ENCODE peak calls at places on chromosome 17, in eight cellular contexts. One of them, this sample, is unnamed. For H3K9me3, the result is how much of the 10 kb centered on the place peaks cover.

GRCh38 chr17:45143767-45144198 is 4.5 kb upstream of the HEXIM1 start:
- DNase-seq in prostate gland: peak
- DNase-seq in HCT116: no peak
- DNase-seq in transverse colon: peak
- DNase-seq in endothelial cell of umbilical vein: no peak
- DNase-seq in SK-N-SH: peak
- DNase-seq in Panc1: no peak
- DNase-seq in suprapubic skin: peak
- DNase-seq in this sample: peak

GRCh38 chr17:65800655-65801054 is 239.2 kb upstream of the AXIN2 start:
- DNase-seq in suprapubic skin: no peak
- DNase-seq in transverse colon: no peak
- DNase-seq in endothelial cell of umbilical vein: no peak
- DNase-seq in SK-N-SH: no peak
- DNase-seq in Panc1: no peak
- DNase-seq in HCT116: no peak
- DNase-seq in prostate gland: no peak
- DNase-seq in this sample: no peak

GRCh38 chr17:71118039-71118438 is 948.7 kb downstream of the KCNJ2 start:
- DNase-seq in transverse colon: no peak
- DNase-seq in endothelial cell of umbilical vein: no peak
- DNase-seq in suprapubic skin: no peak
- DNase-seq in SK-N-SH: peak
- DNase-seq in prostate gland: no peak
- DNase-seq in Panc1: no peak
- DNase-seq in HCT116: peak
- DNase-seq in this sample: no peak

GRCh38 chr17:77271421-77271820 is 130.7 kb downstream of the SEC14L1 start:
- DNase-seq in prostate gland: no peak
- DNase-seq in Panc1: no peak
- DNase-seq in SK-N-SH: no peak
- DNase-seq in endothelial cell of umbilical vein: no peak
- DNase-seq in HCT116: no peak
- DNase-seq in transverse colon: no peak
- DNase-seq in suprapubic skin: no peak
- DNase-seq in this sample: no peak

GRCh38 chr17:77613181-77613580 is 345.3 kb upstream of the TNRC6C start:
- DNase-seq in prostate gland: no peak
- DNase-seq in endothelial cell of umbilical vein: no peak
- DNase-seq in HCT116: no peak
- DNase-seq in Panc1: no peak
- DNase-seq in transverse colon: no peak
- DNase-seq in SK-N-SH: no peak
- DNase-seq in suprapubic skin: no peak
- DNase-seq in this sample: no peak

GRCh38 chr17:28993013-28993600 is 12.7 kb downstream of the SEZ6 start:
- DNase-seq in HCT116: no peak
- DNase-seq in SK-N-SH: no peak
- DNase-seq in transverse colon: no peak
- DNase-seq in endothelial cell of umbilical vein: no peak
- DNase-seq in prostate gland: no peak
- DNase-seq in suprapubic skin: no peak
- DNase-seq in Panc1: no peak
- DNase-seq in this sample: no peak

GRCh38 chr17:81112461-81112860 is 52.8 kb upstream of the PVALEF start:
- DNase-seq in HCT116: no peak
- DNase-seq in Panc1: no peak
- DNase-seq in prostate gland: no peak
- DNase-seq in suprapubic skin: no peak
- DNase-seq in endothelial cell of umbilical vein: no peak
- DNase-seq in transverse colon: no peak
- DNase-seq in SK-N-SH: no peak
- DNase-seq in this sample: no peak

GRCh38 chr17:29331330-29331729 is 37.4 kb upstream of the NUFIP2 start:
- DNase-seq in transverse colon: no peak
- DNase-seq in prostate gland: no peak
- DNase-seq in SK-N-SH: no peak
- DNase-seq in suprapubic skin: no peak
- DNase-seq in endothelial cell of umbilical vein: no peak
- DNase-seq in Panc1: no peak
- DNase-seq in HCT116: no peak
- DNase-seq in this sample: no peak

GRCh38 chr17:74354123-74354522 is 7.5 kb downstream of the BTBD17 start:
- DNase-seq in HCT116: peak
- DNase-seq in endothelial cell of umbilical vein: no peak
- DNase-seq in transverse colon: peak
- DNase-seq in suprapubic skin: no peak
- DNase-seq in Panc1: peak
- DNase-seq in prostate gland: no peak
- DNase-seq in SK-N-SH: peak
- DNase-seq in this sample: no peak

GRCh38 chr17:79927136-79927661 is 88.0 kb upstream of the CBX4 start:
- DNase-seq in Panc1: no peak
- DNase-seq in endothelial cell of umbilical vein: no peak
- DNase-seq in suprapubic skin: no peak
- DNase-seq in SK-N-SH: no peak
- DNase-seq in prostate gland: no peak
- DNase-seq in HCT116: no peak
- DNase-seq in transverse colon: no peak
- DNase-seq in this sample: no peak

GRCh38 chr17:19410875-19411291 is at the start of gene RNF112:
- DNase-seq in transverse colon: no peak
- DNase-seq in Panc1: no peak
- DNase-seq in endothelial cell of umbilical vein: no peak
- DNase-seq in SK-N-SH: peak
- DNase-seq in HCT116: no peak
- DNase-seq in suprapubic skin: no peak
- DNase-seq in prostate gland: no peak
- DNase-seq in this sample: no peak

GRCh38 chr17:73096866-73097265 is 4.4 kb upstream of the SLC39A11 start:
- DNase-seq in prostate gland: no peak
- DNase-seq in HCT116: no peak
- DNase-seq in Panc1: no peak
- DNase-seq in SK-N-SH: no peak
- DNase-seq in endothelial cell of umbilical vein: no peak
- DNase-seq in suprapubic skin: no peak
- DNase-seq in transverse colon: no peak
- DNase-seq in this sample: peak

GRCh38 chr17:61076649-61077048 is 323.0 kb upstream of the TBX2 start:
- DNase-seq in HCT116: no peak
- DNase-seq in endothelial cell of umbilical vein: no peak
- DNase-seq in SK-N-SH: peak
- DNase-seq in Panc1: no peak
- DNase-seq in prostate gland: no peak
- DNase-seq in transverse colon: no peak
- DNase-seq in suprapubic skin: no peak
- DNase-seq in this sample: no peak

GRCh38 chr17:80263253-80264047 is 2.8 kb downstream of the RNF213 start:
- DNase-seq in prostate gland: peak
- DNase-seq in HCT116: no peak
- DNase-seq in endothelial cell of umbilical vein: peak
- DNase-seq in transverse colon: peak
- DNase-seq in SK-N-SH: peak
- DNase-seq in suprapubic skin: peak
- DNase-seq in Panc1: no peak
- DNase-seq in this sample: peak

GRCh38 chr17:45584092-45585036 is 93.8 kb upstream of the PLEKHM1 start:
- DNase-seq in suprapubic skin: peak
- DNase-seq in SK-N-SH: peak
- DNase-seq in Panc1: no peak
- DNase-seq in prostate gland: peak
- DNase-seq in endothelial cell of umbilical vein: peak
- DNase-seq in transverse colon: peak
- DNase-seq in HCT116: peak
- DNase-seq in this sample: peak

GRCh38 chr17:81601525-81602120 is 35.3 kb downstream of the NPLOC4 start:
- DNase-seq in Panc1: peak
- DNase-seq in endothelial cell of umbilical vein: peak
- DNase-seq in SK-N-SH: peak
- DNase-seq in prostate gland: peak
- DNase-seq in transverse colon: peak
- DNase-seq in suprapubic skin: no peak
- DNase-seq in HCT116: peak
- DNase-seq in this sample: no peak

GRCh38 chr17:44981221-44981968 is 13.3 kb upstream of the C1QL1 start:
- DNase-seq in Panc1: peak
- DNase-seq in transverse colon: no peak
- DNase-seq in HCT116: no peak
- DNase-seq in prostate gland: no peak
- DNase-seq in suprapubic skin: no peak
- DNase-seq in SK-N-SH: no peak
- DNase-seq in endothelial cell of umbilical vein: peak
- DNase-seq in this sample: no peak

GRCh38 chr17:75996665-75997590 is 3.7 kb upstream of the CDK3 start:
- DNase-seq in Panc1: no peak
- DNase-seq in endothelial cell of umbilical vein: no peak
- DNase-seq in HCT116: no peak
- DNase-seq in transverse colon: peak
- DNase-seq in prostate gland: no peak
- DNase-seq in suprapubic skin: no peak
- DNase-seq in SK-N-SH: no peak
- DNase-seq in this sample: no peak

GRCh38 chr17:31394544-31394943 is 3.1 kb downstream of the RAB11FIP4 start:
- DNase-seq in suprapubic skin: no peak
- DNase-seq in prostate gland: no peak
- DNase-seq in endothelial cell of umbilical vein: peak
- DNase-seq in Panc1: no peak
- DNase-seq in HCT116: no peak
- DNase-seq in SK-N-SH: no peak
- DNase-seq in transverse colon: no peak
- DNase-seq in this sample: no peak

GRCh38 chr17:16551878-16552636 is 16.9 kb downstream of the ZNF287 start:
- DNase-seq in transverse colon: no peak
- DNase-seq in SK-N-SH: no peak
- DNase-seq in HCT116: no peak
- DNase-seq in prostate gland: no peak
- DNase-seq in endothelial cell of umbilical vein: no peak
- DNase-seq in suprapubic skin: no peak
- DNase-seq in Panc1: no peak
- DNase-seq in this sample: no peak
- H3K9me3 ChIP-seq in transverse colon: half or more
- H3K9me3 ChIP-seq in SK-N-SH: under half
- H3K9me3 ChIP-seq in HCT116: under half
- H3K9me3 ChIP-seq in prostate gland: under half
- H3K9me3 ChIP-seq in endothelial cell of umbilical vein: under half
- H3K9me3 ChIP-seq in suprapubic skin: half or more
- H3K9me3 ChIP-seq in Panc1: half or more
- H3K9me3 ChIP-seq in this sample: half or more

GRCh38 chr17:43951750-43952149 is 2.0 kb downstream of the PYY start:
- DNase-seq in transverse colon: no peak
- DNase-seq in prostate gland: no peak
- DNase-seq in suprapubic skin: no peak
- DNase-seq in Panc1: no peak
- DNase-seq in endothelial cell of umbilical vein: no peak
- DNase-seq in HCT116: no peak
- DNase-seq in SK-N-SH: no peak
- DNase-seq in this sample: no peak

GRCh38 chr17:43952351-43952723 is 1.4 kb downstream of the PYY start:
- DNase-seq in transverse colon: no peak
- DNase-seq in HCT116: no peak
- DNase-seq in endothelial cell of umbilical vein: no peak
- DNase-seq in suprapubic skin: no peak
- DNase-seq in SK-N-SH: no peak
- DNase-seq in Panc1: no peak
- DNase-seq in prostate gland: no peak
- DNase-seq in this sample: no peak

GRCh38 chr17:43950554-43950953 is 3.2 kb downstream of the PYY start:
- DNase-seq in HCT116: no peak
- DNase-seq in Panc1: no peak
- DNase-seq in endothelial cell of umbilical vein: no peak
- DNase-seq in suprapubic skin: no peak
- DNase-seq in transverse colon: no peak
- DNase-seq in prostate gland: no peak
- DNase-seq in SK-N-SH: no peak
- DNase-seq in this sample: no peak

GRCh38 chr17:43953746-43954145 is at the start of gene PYY:
- DNase-seq in Panc1: no peak
- DNase-seq in SK-N-SH: no peak
- DNase-seq in transverse colon: no peak
- DNase-seq in suprapubic skin: no peak
- DNase-seq in HCT116: no peak
- DNase-seq in prostate gland: no peak
- DNase-seq in endothelial cell of umbilical vein: no peak
- DNase-seq in this sample: no peak

GRCh38 chr17:43952724-43953666 is 745 bp downstream of the PYY start:
- DNase-seq in Panc1: no peak
- DNase-seq in prostate gland: no peak
- DNase-seq in endothelial cell of umbilical vein: no peak
- DNase-seq in SK-N-SH: no peak
- DNase-seq in transverse colon: no peak
- DNase-seq in HCT116: no peak
- DNase-seq in suprapubic skin: no peak
- DNase-seq in this sample: no peak
- TF ChIP-seq POLR2AphosphoS5 in Panc1: no peak
- TF ChIP-seq POLR2AphosphoS5 in prostate gland: no peak
- TF ChIP-seq POLR2AphosphoS5 in endothelial cell of umbilical vein: no peak
- TF ChIP-seq POLR2AphosphoS5 in SK-N-SH: no peak
- TF ChIP-seq POLR2AphosphoS5 in transverse colon: no peak
- TF ChIP-seq POLR2AphosphoS5 in HCT116: no peak
- TF ChIP-seq POLR2AphosphoS5 in suprapubic skin: no peak
- TF ChIP-seq POLR2AphosphoS5 in this sample: no peak

GRCh38 chr17:69936996-69937395 is 138.0 kb upstream of the KCNJ16 start:
- DNase-seq in endothelial cell of umbilical vein: no peak
- DNase-seq in SK-N-SH: no peak
- DNase-seq in Panc1: no peak
- DNase-seq in HCT116: no peak
- DNase-seq in transverse colon: no peak
- DNase-seq in suprapubic skin: no peak
- DNase-seq in prostate gland: no peak
- DNase-seq in this sample: no peak
- H3K9me3 ChIP-seq in endothelial cell of umbilical vein: under half
- H3K9me3 ChIP-seq in SK-N-SH: under half
- H3K9me3 ChIP-seq in Panc1: under half
- H3K9me3 ChIP-seq in HCT116: under half
- H3K9me3 ChIP-seq in transverse colon: under half
- H3K9me3 ChIP-seq in suprapubic skin: under half
- H3K9me3 ChIP-seq in prostate gland: under half
- H3K9me3 ChIP-seq in this sample: under half

DNA sequence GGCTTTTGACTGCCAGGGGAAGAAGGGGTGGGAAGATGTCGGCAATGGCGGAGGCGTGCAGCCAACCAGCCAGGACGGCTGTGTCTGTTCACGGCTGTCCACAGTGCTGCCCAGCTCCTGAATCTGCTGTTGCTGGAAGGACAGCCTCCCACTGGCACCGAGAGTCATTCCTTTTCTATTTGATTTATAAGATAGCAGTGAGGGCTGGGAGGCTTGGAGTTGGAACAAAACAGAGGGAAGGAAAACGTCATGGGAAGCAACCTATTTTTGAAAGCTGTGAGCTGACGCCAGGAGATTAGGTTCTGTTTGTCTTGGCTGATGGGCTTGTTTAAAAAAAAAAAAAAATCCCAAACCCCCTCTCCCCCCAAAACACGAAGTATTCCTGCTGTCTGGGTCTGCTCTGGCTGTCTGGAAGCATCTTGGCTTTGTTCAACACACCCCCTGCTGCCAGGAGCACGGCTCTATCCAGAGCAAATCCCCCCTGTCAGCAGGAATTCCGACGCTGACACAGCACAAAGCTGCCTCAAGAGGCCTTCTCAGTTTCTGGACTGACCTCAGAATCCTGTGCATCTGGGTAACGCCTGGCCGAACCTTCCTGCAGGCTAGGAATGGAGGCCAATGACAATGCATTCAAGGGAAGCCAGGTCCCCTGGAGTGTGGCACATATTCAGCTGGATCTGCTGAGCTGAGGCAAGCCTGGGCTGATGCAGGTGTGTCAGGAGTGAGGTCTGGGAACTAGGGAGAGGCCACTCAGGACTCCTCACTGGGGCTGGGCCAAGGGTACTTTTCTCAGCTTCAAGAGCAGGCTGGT is 41.0 kb upstream of the SREBF1 start:
- DNase-seq in endothelial cell of umbilical vein: peak
- DNase-seq in suprapubic skin: peak
- DNase-seq in prostate gland: peak
- DNase-seq in Panc1: no peak
- DNase-seq in transverse colon: peak
- DNase-seq in SK-N-SH: peak
- DNase-seq in HCT116: no peak
- DNase-seq in this sample: peak
- TF ChIP-seq POLR2AphosphoS5 in endothelial cell of umbilical vein: peak
- TF ChIP-seq POLR2AphosphoS5 in suprapubic skin: no peak
- TF ChIP-seq POLR2AphosphoS5 in prostate gland: peak
- TF ChIP-seq POLR2AphosphoS5 in Panc1: no peak
- TF ChIP-seq POLR2AphosphoS5 in transverse colon: peak
- TF ChIP-seq POLR2AphosphoS5 in SK-N-SH: no peak
- TF ChIP-seq POLR2AphosphoS5 in HCT116: no peak
- TF ChIP-seq POLR2AphosphoS5 in this sample: peak